ENCODE peak calls at places on chromosomes 13 and 19, in five cellular contexts. Q is HFFc6; P is BJ; E is NB4; R is CD4-positive, alpha-beta T cell. V is an unnamed sample.

GRCh38 chr13:64723735-64724134 is 2506.4 kb downstream of the PCDH9 start:
- DNase-seq in R (no peak), P (peak), Q (peak), E (no peak), V (no peak)

GRCh38 chr13:76937416-76937815 is 10.9 kb upstream of the ACOD1 start:
- DNase-seq in P (peak), R (no peak), Q (peak), E (no peak), V (no peak)

GRCh38 chr19:4914736-4915501 is 5.6 kb downstream of the UHRF1 start:
- DNase-seq in P (peak), Q (peak), R (peak), E (no peak), V (no peak)

GRCh38 chr19:53910170-53910518 is 1.1 kb downstream of the CACNG7 start:
- DNase-seq in E (no peak), Q (no peak), P (no peak), R (no peak), V (no peak)

GRCh38 chr13:41019578-41020347 is 647 bp upstream of the ELF1 start:
- DNase-seq in Q (no peak), R (no peak), E (no peak), P (no peak), V (no peak)

GRCh38 chr13:34462843-34463242 is 479.2 kb upstream of the NBEA start:
- DNase-seq in E (no peak), R (no peak), Q (peak), P (peak), V (no peak)

GRCh38 chr19:33898062-33898677 is 101.5 kb downstream of the KCTD15 start:
- DNase-seq in R (no peak), Q (no peak), P (no peak), E (no peak), V (no peak)

GRCh38 chr19:22882797-22883196 is 50.7 kb downstream of the ZNF723 start:
- DNase-seq in Q (peak), P (no peak), R (no peak), E (peak), V (no peak)

GRCh38 chr19:57363734-57364181 is 407 bp downstream of the TRAPPC2B start:
- DNase-seq in P (no peak), E (peak), Q (no peak), R (no peak), V (no peak)

GRCh38 chr19:15631817-15632216 is 8.9 kb upstream of the CYP4F3 start:
- DNase-seq in E (peak), Q (no peak), R (peak), P (no peak), V (no peak)

GRCh38 chr19:13037161-13037560 is 41.9 kb downstream of the NFIX start:
- DNase-seq in P (no peak), Q (peak), R (no peak), E (peak), V (no peak)

GRCh38 chr13:27449081-27449603 is 1.2 kb downstream of the MTIF3 start:
- DNase-seq in E (no peak), P (no peak), R (no peak), Q (no peak), V (no peak)

GRCh38 chr19:17725422-17726078 is 6.3 kb downstream of the MAP1S start:
- DNase-seq in E (no peak), R (no peak), Q (no peak), P (no peak), V (no peak)

GRCh38 chr13:27016871-27017270 is 154.7 kb downstream of the USP12 start:
- DNase-seq in R (no peak), P (no peak), E (no peak), Q (no peak), V (no peak)

GRCh38 chr19:28541602-28542393 is 671.2 kb downstream of the UQCRFS1 start:
- DNase-seq in Q (no peak), R (no peak), P (no peak), E (no peak), V (no peak)

GRCh38 chr13:47168086-47168485 is 271.2 kb upstream of the HTR2A start:
- DNase-seq in Q (peak), E (no peak), R (no peak), P (no peak), V (no peak)

DNA sequence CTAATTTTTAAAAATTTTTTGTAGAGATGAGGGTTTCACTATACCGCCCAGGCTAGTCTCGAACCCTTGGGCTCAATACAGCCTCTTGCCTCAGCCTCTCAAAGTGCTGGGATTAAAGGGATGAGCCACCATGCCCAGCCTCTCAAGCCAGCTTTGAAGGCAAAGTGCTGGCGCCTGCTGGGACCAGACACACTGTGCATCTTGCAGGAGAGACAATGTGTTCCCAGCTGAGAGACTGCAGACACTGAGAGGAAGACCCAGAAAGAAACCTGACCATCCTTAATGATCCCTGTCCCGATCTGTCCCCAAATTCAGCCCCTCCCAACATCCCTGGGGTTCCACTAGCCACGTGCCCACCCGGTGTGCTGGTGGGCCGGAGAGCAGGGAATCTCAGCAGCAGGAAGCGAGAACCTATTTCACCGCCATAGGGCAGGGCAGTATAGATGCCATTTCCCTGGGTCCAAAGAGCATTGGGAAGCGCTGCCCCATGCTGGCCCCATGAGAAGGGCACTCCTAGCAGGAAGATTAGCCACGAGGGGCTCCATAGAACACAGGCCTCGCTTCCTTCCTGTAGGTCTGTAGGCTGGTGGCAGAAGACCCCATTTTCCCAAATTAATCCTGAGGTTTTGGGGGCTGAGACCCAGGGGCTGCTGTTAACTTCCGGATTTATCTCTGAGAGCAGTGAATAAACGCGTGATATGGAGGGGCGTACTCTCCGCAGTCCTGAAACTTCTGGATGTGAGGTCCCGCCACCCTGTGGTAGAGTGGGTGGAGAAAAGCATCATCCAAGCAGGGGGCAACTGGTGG is 968 bp downstream of the RAVER1 start:
- DNase-seq in Q (no peak), P (no peak), R (no peak), E (peak), V (no peak)
- TF ChIP-seq CTCF in Q (peak), P (no peak), R (no peak), E (peak), V (no peak)

DNA sequence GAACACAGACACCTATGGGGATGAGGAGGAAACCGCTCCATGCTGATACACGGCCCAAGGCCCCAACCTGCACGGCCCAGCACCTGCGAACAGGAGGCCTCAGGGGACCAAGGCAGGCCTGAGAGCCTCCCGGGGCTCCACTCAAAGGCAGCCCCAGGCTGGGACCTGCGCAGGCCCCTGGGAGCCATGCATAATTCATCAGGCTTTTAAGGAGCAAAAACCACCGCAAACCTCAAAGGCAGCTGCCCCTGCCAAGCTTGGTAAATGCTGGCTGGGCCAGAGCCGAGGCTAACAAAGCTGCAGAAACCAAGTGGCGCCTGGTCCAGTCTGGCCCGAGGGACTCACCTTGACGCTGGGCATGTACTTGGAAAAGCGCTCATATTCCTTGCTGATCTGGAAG is 8.0 kb downstream of the DDX39A start:
- DNase-seq in E (no peak), Q (no peak), R (no peak), P (no peak), V (no peak)
- TF ChIP-seq CTCF in E (no peak), Q (no peak), R (no peak), P (no peak), V (no peak)

DNA sequence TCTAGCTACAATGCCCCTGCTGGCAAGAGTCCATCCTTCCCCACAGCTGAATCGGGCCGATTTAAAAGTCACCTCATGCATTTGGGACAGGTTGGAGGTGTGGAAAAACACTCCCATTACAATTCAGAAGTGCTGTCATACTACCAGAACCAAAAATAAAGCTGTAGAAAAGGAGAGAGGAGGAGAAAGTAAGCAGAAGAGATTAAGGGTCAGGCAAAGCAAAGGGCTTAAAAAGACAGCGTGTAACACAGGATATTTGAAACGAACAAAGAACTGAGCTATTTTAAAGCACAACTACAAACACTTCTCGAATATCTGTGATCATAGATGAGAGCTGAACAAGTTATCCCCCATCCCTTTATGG is 90.4 kb downstream of the FGF14 start:
- DNase-seq in E (no peak), Q (no peak), P (no peak), R (no peak), V (no peak)
- TF ChIP-seq CTCF in E (no peak), Q (no peak), P (no peak), R (no peak), V (no peak)

GRCh38 chr13:97849305-97849704 is 104.2 kb upstream of the IPO5 start:
- DNase-seq in R (no peak), Q (peak), P (no peak), E (peak), V (no peak)
- TF ChIP-seq CTCF in R (no peak), Q (peak), P (peak), E (peak), V (no peak)

GRCh38 chr19:45128806-45129205 is 32.0 kb downstream of the NKPD1 start:
- DNase-seq in R (no peak), Q (no peak), E (no peak), P (no peak), V (no peak)

GRCh38 chr19:45133661-45134060 is 27.1 kb downstream of the NKPD1 start:
- DNase-seq in Q (no peak), P (no peak), R (no peak), E (no peak), V (no peak)

GRCh38 chr19:45128109-45128508 is 32.7 kb downstream of the NKPD1 start:
- DNase-seq in R (no peak), P (no peak), E (no peak), Q (no peak), V (no peak)

GRCh38 chr19:45130236-45130635 is 30.5 kb downstream of the NKPD1 start:
- DNase-seq in P (no peak), Q (no peak), R (no peak), E (no peak), V (no peak)

DNA sequence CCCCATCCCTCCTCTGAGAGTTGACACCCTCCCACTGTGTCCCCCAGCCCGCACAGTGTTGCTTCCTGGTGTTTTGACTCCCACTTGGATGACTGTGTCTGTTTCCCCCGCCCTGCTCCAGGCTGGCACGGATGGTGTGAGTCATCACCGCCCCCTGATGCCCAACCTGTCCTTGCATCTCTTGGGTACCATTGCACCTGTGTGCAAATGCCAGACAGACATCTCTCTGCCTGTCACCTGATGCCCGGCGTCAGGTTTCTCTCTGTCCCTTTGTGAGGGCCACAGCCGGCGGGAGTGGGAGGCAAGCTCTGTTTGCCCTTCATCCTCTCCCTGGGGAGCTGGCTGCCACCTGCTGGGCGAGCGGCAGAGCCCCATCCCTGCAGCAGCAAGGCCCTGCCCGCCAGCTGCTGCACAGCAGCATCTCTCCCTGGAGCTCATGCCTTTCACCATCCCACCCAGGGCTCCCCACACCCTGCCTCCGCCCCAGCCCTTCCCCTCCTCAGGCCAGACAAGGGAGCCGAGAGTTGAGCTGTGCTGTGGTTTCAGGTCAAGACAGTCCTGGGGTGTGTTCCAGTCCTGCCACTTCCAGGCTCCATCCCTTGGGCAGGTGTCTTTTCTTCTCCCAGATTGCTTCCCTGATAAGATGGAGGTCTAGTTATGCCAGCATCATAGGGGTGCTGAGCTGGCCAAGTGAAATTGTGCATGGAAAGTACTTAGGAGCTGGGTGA is 29.7 kb downstream of the NKPD1 start:
- DNase-seq in Q (no peak), E (no peak), R (no peak), P (no peak), V (no peak)
- TF ChIP-seq CTCF in Q (peak), E (no peak), R (no peak), P (peak), V (no peak)

V was measured in mesothelial cell of epicardium.